ENCODE peak calls at places on chromosomes 7 and 10, in six cellular contexts. T is H9, X is IMR-90, E is neuronal stem cell, D is H1, V is trophoblast cell. I is an unnamed sample.

GRCh38 chr7:107995184-107996071 is 7.5 kb downstream of the LAMB1 start:
- DNase-seq in V (peak; percentile 60), T (peak; percentile 65), X (peak; percentile 85), E (peak; percentile 71), D (no peak), I (peak; percentile 88)

GRCh38 chr7:151813997-151814396 is 62.9 kb downstream of the PRKAG2 start:
- DNase-seq in E (peak; percentile 9), D (no peak), X (peak; percentile 17), V (peak; percentile 44), T (no peak), I (no peak)

GRCh38 chr7:96310106-96310505 is 11.8 kb downstream of the SLC25A13 start:
- DNase-seq in T (no peak), V (no peak), E (no peak), X (no peak), D (no peak), I (no peak)

GRCh38 chr7:69436944-69437343 is 161.3 kb upstream of the AUTS2 start:
- DNase-seq in E (no peak), V (peak; percentile 72), X (no peak), T (no peak), D (no peak), I (peak; percentile 3)

GRCh38 chr10:71771821-71772617 is 1.3 kb downstream of the VSIR start:
- DNase-seq in D (no peak), V (peak; percentile 51), E (no peak), X (peak; percentile 66), T (no peak), I (peak; percentile 67)

GRCh38 chr7:142481548-142481947 is 223.7 kb upstream of the PRSS58 start:
- DNase-seq in E (no peak), D (no peak), T (no peak), X (peak; percentile 53), V (peak; percentile 9), I (peak; percentile 34)

GRCh38 chr10:6494452-6494839 is 85.6 kb downstream of the PRKCQ start:
- DNase-seq in T (no peak), X (no peak), D (no peak), E (no peak), V (no peak), I (no peak)

GRCh38 chr10:78551184-78552005 is 517.4 kb upstream of the ZMIZ1 start:
- DNase-seq in E (no peak), V (no peak), X (no peak), T (peak; percentile 85), D (peak; percentile 70), I (no peak)

GRCh38 chr10:97024181-97025073 is 161.3 kb downstream of the SLIT1 start:
- DNase-seq in E (no peak), D (no peak), X (peak; percentile 93), V (peak; percentile 63), T (no peak), I (peak; percentile 29)

GRCh38 chr10:5757766-5758517 is 55.3 kb downstream of the GDI2 start:
- DNase-seq in D (no peak), X (no peak), V (no peak), E (no peak), T (no peak), I (no peak)

GRCh38 chr7:42233166-42233565 is 3.8 kb downstream of the GLI3 start:
- DNase-seq in T (no peak), E (no peak), D (no peak), X (peak; percentile 38), V (no peak), I (peak; percentile 26)

GRCh38 chr7:6545398-6546126 is 5.7 kb downstream of the GRID2IP start:
- DNase-seq in V (no peak), T (no peak), X (no peak), E (no peak), D (no peak), I (no peak)

GRCh38 chr7:75879771-75880184 is 944 bp downstream of the RHBDD2 start:
- DNase-seq in X (peak; percentile 78), E (no peak), D (no peak), V (peak; percentile 81), T (no peak), I (peak; percentile 69)

GRCh38 chr7:116902811-116903210 is 40.4 kb downstream of the CAPZA2 start:
- DNase-seq in D (no peak), X (no peak), E (no peak), V (peak; percentile 45), T (no peak), I (no peak)

GRCh38 chr7:83550100-83550499 is 98.8 kb downstream of the SEMA3E start:
- DNase-seq in D (no peak), T (no peak), E (no peak), X (peak; percentile 74), V (peak; percentile 72), I (peak; percentile 20)

GRCh38 chr10:92760609-92761008 is 70.9 kb downstream of the HHEX start:
- DNase-seq in E (no peak), D (no peak), X (peak; percentile 82), T (no peak), V (no peak), I (peak; percentile 76)

GRCh38 chr7:100585511-100586265 is at the start of gene LRCH4:
- DNase-seq in D (no peak), X (no peak), V (peak; percentile 77), E (no peak), T (peak; percentile 74), I (no peak)

GRCh38 chr10:111556666-111557065 is 479.8 kb downstream of the ADRA2A start:
- DNase-seq in V (no peak), T (no peak), E (no peak), D (no peak), X (no peak), I (peak; percentile 12)

GRCh38 chr10:111261066-111261465 is 184.2 kb downstream of the ADRA2A start:
- DNase-seq in T (no peak), V (no peak), D (no peak), E (no peak), X (no peak), I (peak; percentile 28)

GRCh38 chr10:128725531-128725930 is 599.3 kb upstream of the MKI67 start:
- DNase-seq in T (no peak), X (no peak), E (no peak), V (no peak), D (no peak), I (no peak)

GRCh38 chr10:76429642-76430041 is 998.2 kb downstream of the LRMDA start:
- DNase-seq in E (no peak), T (no peak), V (no peak), X (no peak), D (no peak), I (no peak)

DNA sequence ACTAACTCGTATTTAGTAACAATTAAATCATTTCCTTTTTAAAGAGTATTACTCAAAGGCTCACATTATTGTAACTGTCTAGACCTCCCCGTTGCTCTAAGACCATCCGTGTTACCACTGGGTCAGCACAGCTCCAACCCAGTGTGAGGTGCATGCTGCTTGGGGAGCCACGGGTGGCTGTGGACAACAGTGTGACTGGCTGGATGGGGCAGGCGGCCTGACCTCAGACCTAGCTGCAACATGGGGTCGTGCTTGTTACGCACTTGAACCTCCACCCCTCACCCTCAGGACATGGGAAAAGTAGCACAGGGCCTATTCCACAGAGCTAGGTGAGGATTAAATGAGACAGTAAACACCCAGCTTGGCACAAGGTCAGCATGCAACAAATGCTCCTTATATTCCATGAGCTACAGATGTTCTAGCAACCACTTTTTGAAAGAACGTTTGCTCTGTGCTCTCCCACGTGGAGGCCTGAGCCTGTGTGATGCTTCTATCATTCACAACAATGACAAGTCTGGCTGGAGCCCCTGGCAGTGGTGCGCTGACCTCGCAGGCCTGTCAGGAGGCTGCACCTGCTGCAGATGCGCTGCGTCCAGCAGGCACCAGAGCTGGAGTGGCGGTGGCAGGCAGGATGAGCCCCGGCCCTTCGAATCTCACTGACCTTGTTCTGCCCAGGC is 135.7 kb downstream of the PKD1L1 start:
- DNase-seq in T (no peak), V (no peak), E (no peak), X (no peak), D (no peak), I (no peak)
- H4K91ac ChIP-seq in T (no peak overlapping the region), V (no peak overlapping the region), E (no peak overlapping the region), X (peak overlapping the region; percentile 27), D (no peak overlapping the region), I (peak overlapping the region; percentile 60)

GRCh38 chr7:26645126-26645525 is 219.3 kb downstream of the SKAP2 start:
- DNase-seq in E (no peak), V (no peak), T (no peak), D (no peak), X (no peak), I (no peak)
- H4K91ac ChIP-seq in E (no peak overlapping the region), V (no peak overlapping the region), T (no peak overlapping the region), D (no peak overlapping the region), X (no peak overlapping the region), I (no peak overlapping the region)

GRCh38 chr7:3371601-3372000 is 70.5 kb downstream of the SDK1 start:
- DNase-seq in T (no peak), X (no peak), E (no peak), V (no peak), D (no peak), I (peak; percentile 34)

GRCh38 chr7:3370068-3370704 is 69.1 kb downstream of the SDK1 start:
- DNase-seq in V (no peak), T (no peak), E (no peak), D (no peak), X (no peak), I (peak; percentile 29)

GRCh38 chr7:3367271-3367670 is 66.2 kb downstream of the SDK1 start:
- DNase-seq in T (no peak), X (no peak), V (no peak), E (no peak), D (no peak), I (no peak)
- H4K91ac ChIP-seq in T (no peak overlapping the region), X (no peak overlapping the region), V (no peak overlapping the region), E (no peak overlapping the region), D (no peak overlapping the region), I (no peak overlapping the region)

DNA sequence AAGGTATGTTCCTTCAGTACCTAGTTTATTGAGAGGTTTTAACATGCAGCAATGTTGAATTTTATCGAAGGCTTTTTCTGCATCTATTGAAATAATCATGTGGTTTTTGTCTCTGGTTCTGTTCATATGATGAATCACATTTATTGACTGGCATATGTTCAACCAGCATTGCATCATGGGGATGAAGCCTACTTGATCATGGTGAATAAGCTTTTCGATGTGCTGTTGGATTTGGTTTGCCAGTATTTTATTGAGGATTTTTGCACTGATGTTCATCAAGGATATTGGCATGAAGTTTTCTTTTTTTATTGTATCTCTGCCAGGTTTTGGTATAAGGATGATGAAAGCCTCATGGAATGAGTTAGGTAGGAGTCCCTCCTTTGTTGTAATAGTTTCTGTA is 204.0 kb upstream of the GNAI1 start:
- DNase-seq in T (no peak), X (peak; percentile 21), D (no peak), E (no peak), V (no peak), I (no peak)
- H4K91ac ChIP-seq in T (no peak overlapping the region), X (no peak overlapping the region), D (no peak overlapping the region), E (no peak overlapping the region), V (no peak overlapping the region), I (no peak overlapping the region)

GRCh38 chr7:156117542-156118245 is 305.4 kb upstream of the SHH start:
- DNase-seq in D (no peak), X (no peak), T (no peak), E (no peak), V (no peak), I (no peak)

GRCh38 chr7:156120552-156120951 is 308.3 kb upstream of the SHH start:
- DNase-seq in V (no peak), D (no peak), T (no peak), X (no peak), E (no peak), I (no peak)

GRCh38 chr7:156116514-156116913 is 304.3 kb upstream of the SHH start:
- DNase-seq in X (no peak), V (no peak), E (no peak), T (no peak), D (no peak), I (no peak)

GRCh38 chr7:156119771-156120170 is 307.5 kb upstream of the SHH start:
- DNase-seq in X (no peak), T (no peak), E (no peak), D (no peak), V (no peak), I (no peak)

GRCh38 chr7:156118246-156118645 is 306.0 kb upstream of the SHH start:
- DNase-seq in V (no peak), T (no peak), D (no peak), E (no peak), X (no peak), I (no peak)
- H4K91ac ChIP-seq in V (no peak overlapping the region), T (no peak overlapping the region), D (no peak overlapping the region), E (no peak overlapping the region), X (no peak overlapping the region), I (no peak overlapping the region)